ENCODE peak calls at places on chromosome 4, in six cellular contexts. X is H9, A is mesenchymal stem cell, B is IMR-90, F is neuronal stem cell, O is trophoblast cell. G is an unnamed sample.

GRCh38 chr4:139808381-139809206 is 143.0 kb downstream of the MGST2 start:
- DNase-seq in X (no peak), A (peak; percentile 37), B (peak; percentile 17), F (peak; percentile 61), O (no peak), G (no peak)

GRCh38 chr4:125484912-125485311 is 170.2 kb downstream of the FAT4 start:
- DNase-seq in X (no peak), A (no peak), B (peak; percentile 39), F (no peak), O (no peak), G (no peak)

GRCh38 chr4:135777386-135777785 is 1575.8 kb upstream of the PABPC4L start:
- DNase-seq in X (no peak), A (no peak), B (no peak), F (no peak), O (no peak), G (no peak)

GRCh38 chr4:83010111-83010521 is 507 bp downstream of the LIN54 start:
- DNase-seq in X (no peak), A (peak; percentile 69), B (peak; percentile 46), F (no peak), O (peak; percentile 44), G (peak; percentile 54)

GRCh38 chr4:142080960-142081359 is 444.6 kb downstream of the IL15 start:
- DNase-seq in X (no peak), A (peak; percentile 41), B (peak; percentile 39), F (no peak), O (peak; percentile 2), G (peak; percentile 48)

GRCh38 chr4:30495261-30496050 is 224.7 kb upstream of the PCDH7 start:
- DNase-seq in X (no peak), A (no peak), B (no peak), F (no peak), O (no peak), G (peak; percentile 37)

GRCh38 chr4:6566582-6567190 is 8.3 kb upstream of the MAN2B2 start:
- DNase-seq in X (no peak), A (no peak), B (no peak), F (no peak), O (no peak), G (no peak)

GRCh38 chr4:73315091-73315490 is 56.5 kb upstream of the ANKRD17 start:
- DNase-seq in X (no peak), A (no peak), B (peak; percentile 70), F (no peak), O (peak; percentile 10), G (no peak)

GRCh38 chr4:127000090-127000489 is 632.7 kb upstream of the INTU start:
- DNase-seq in X (no peak), A (peak; percentile 33), B (peak; percentile 59), F (no peak), O (no peak), G (no peak)

GRCh38 chr4:39495446-39496208 is 31.6 kb downstream of the UGDH start:
- DNase-seq in X (no peak), A (no peak), B (peak; percentile 10), F (no peak), O (peak; percentile 96), G (no peak)

GRCh38 chr4:68490826-68491457 is 43.7 kb downstream of the TMPRSS11E start:
- DNase-seq in X (no peak), A (no peak), B (no peak), F (no peak), O (no peak), G (no peak)

GRCh38 chr4:114879916-114880315 is 233.5 kb downstream of the NDST4 start:
- DNase-seq in X (no peak), A (no peak), B (no peak), F (no peak), O (no peak), G (no peak)

GRCh38 chr4:81069706-81070331 is 39.3 kb downstream of the BMP3 start:
- DNase-seq in X (peak; percentile 86), A (peak; percentile 82), B (peak; percentile 90), F (peak; percentile 90), O (peak; percentile 97), G (peak; percentile 95)

GRCh38 chr4:146051724-146052396 is 113.2 kb upstream of the ZNF827 start:
- DNase-seq in X (no peak), A (no peak), B (peak; percentile 72), F (no peak), O (peak; percentile 96), G (no peak)

GRCh38 chr4:165016971-165017370 is 14.8 kb upstream of the TRIM60 start:
- DNase-seq in X (peak; percentile 80), A (peak; percentile 1), B (no peak), F (peak; percentile 4), O (peak; percentile 43), G (peak; percentile 71)

GRCh38 chr4:8888856-8889255 is 17.2 kb upstream of the HMX1 start:
- DNase-seq in X (no peak), A (no peak), B (no peak), F (no peak), O (no peak), G (no peak)

GRCh38 chr4:8892556-8893226 is 21.1 kb upstream of the HMX1 start:
- DNase-seq in X (no peak), A (no peak), B (no peak), F (no peak), O (no peak), G (no peak)

GRCh38 chr4:8891646-8892555 is 20.3 kb upstream of the HMX1 start:
- DNase-seq in X (peak; percentile 60), A (no peak), B (no peak), F (no peak), O (no peak), G (peak; percentile 70)

GRCh38 chr4:8893227-8893623 is 21.6 kb upstream of the HMX1 start:
- DNase-seq in X (no peak), A (no peak), B (no peak), F (no peak), O (no peak), G (no peak)

GRCh38 chr4:8891255-8891645 is 19.6 kb upstream of the HMX1 start:
- DNase-seq in X (no peak), A (no peak), B (peak; percentile 1), F (no peak), O (no peak), G (peak; percentile 52)
- H3K27me3 ChIP-seq in X (peaks cover 80% of the 10 kb centered on the region), A (no peaks in the 10 kb centered on the region), B (peaks cover 45% of the 10 kb centered on the region), F (peaks cover 97% of the 10 kb centered on the region), O (peaks cover 71% of the 10 kb centered on the region), G (peaks cover 66% of the 10 kb centered on the region)

GRCh38 chr4:3756343-3757059 is 9.7 kb upstream of the ADRA2C start:
- DNase-seq in X (peak; percentile 57), A (no peak), B (no peak), F (no peak), O (no peak), G (peak; percentile 65)

GRCh38 chr4:3752022-3752421 is 14.2 kb upstream of the ADRA2C start:
- DNase-seq in X (no peak), A (no peak), B (no peak), F (no peak), O (no peak), G (no peak)

GRCh38 chr4:3749081-3749480 is 17.1 kb upstream of the ADRA2C start:
- DNase-seq in X (no peak), A (no peak), B (no peak), F (no peak), O (no peak), G (no peak)

GRCh38 chr4:3750334-3750733 is 15.9 kb upstream of the ADRA2C start:
- DNase-seq in X (no peak), A (no peak), B (no peak), F (no peak), O (no peak), G (no peak)

DNA sequence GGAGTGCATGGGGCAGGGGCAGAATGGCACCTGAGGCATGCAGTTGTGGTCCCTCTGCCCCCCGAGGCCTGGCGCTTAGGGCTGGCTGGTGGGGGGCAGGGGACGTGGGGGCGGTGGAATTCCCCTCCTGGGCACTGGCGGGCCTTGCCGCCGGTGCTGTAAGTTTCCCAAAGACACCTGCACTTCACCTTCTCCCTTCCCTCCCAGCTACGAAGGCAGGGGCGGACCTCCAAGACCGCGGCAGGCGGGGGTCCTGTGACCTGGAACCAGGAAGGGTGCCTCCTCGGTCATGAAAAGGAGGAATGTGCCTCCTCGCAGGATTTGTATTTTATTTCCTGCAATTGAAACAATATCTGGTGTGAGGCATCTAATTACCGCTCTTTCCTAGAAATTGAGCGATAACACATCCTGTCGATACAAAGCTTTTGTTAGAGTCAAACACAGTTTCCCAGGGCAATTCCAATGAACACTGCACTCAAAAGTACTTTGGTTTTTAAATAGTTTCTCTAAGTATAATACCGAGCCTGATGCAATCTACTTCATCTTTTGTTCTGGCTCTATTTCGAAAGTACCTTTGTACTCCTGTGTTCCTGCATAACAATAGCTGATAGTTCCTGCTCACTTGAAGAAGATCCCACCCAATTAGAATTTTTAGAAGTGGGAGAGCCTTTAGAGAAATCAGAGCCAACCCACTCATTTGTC is 12.3 kb upstream of the ADRA2C start:
- DNase-seq in X (no peak), A (no peak), B (no peak), F (no peak), O (no peak), G (no peak)
- H2AK5ac ChIP-seq in X (no peak overlapping the region), A (no peak overlapping the region), B (no peak overlapping the region), F (peak overlapping the region; percentile 81), O (no peak overlapping the region), G (no peak overlapping the region)

GRCh38 chr4:8859550-8860095 is 12.0 kb downstream of the HMX1 start:
- DNase-seq in X (no peak), A (no peak), B (no peak), F (no peak), O (no peak), G (no peak)
- H3K27me3 ChIP-seq in X (peaks cover 95% of the 10 kb centered on the region), A (no peaks in the 10 kb centered on the region), B (peaks cover 82% of the 10 kb centered on the region), F (peaks cover 99% of the 10 kb centered on the region), O (peaks cover 93% of the 10 kb centered on the region), G (peaks cover 52% of the 10 kb centered on the region)

DNA sequence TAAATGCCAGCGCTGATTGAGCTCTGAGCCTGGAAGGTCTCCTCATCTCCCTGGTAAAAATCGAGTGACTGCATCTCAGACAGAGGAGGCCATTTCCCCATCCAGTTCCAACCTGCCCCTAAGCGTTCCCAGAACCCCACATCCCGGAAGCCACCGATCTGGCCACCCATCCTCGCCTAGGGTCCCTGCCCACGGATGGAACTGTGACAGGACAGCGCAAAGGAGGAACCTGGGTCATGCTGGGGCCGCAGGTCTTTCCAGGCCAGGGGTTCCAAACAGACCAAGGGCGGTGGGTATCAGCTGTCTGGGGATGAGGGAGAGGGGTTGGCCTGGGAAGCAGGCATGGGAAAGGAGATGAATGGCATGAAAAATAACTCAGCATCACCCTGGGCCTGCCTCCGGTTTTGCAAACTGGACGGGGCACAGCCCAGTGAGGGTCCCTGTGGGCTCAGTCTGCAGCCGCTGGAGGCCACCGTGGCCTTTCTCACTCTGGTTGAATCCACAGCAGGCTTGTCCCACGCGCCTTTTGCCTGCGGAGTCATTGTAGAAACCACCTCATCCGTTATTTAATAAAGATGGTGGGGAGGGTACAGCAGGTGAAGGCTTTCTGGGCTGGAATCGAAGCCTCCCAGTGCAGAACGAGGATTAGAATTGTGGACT is 49.1 kb downstream of the ABLIM2 start:
- DNase-seq in X (no peak), A (no peak), B (no peak), F (no peak), O (no peak), G (no peak)
- H2AK5ac ChIP-seq in X (no peak overlapping the region), A (no peak overlapping the region), B (no peak overlapping the region), F (peak overlapping the region; percentile 22), O (no peak overlapping the region), G (no peak overlapping the region)

G was measured in mesendoderm.